ENCODE peak calls at places on chromosomes 11 and 22, in seven cellular contexts. O, Z, W, V, D, Y and K are unnamed samples.

GRCh38 chr11:18452927-18453326 is 2.7 kb upstream of the LDHAL6A start:
- DNase-seq in Y (no peak), Z (no peak), O (peak), W (peak), D (no peak), V (no peak), K (no peak)

GRCh38 chr11:48019230-48019584 is 38.8 kb downstream of the PTPRJ start:
- DNase-seq in V (no peak), Y (no peak), Z (no peak), O (no peak), D (no peak), W (no peak), K (no peak)

GRCh38 chr11:69702239-69702668 is 1.6 kb downstream of the FGF19 start:
- DNase-seq in D (no peak), Z (no peak), Y (no peak), W (no peak), V (no peak), O (no peak), K (no peak)

GRCh38 chr11:7533199-7534029 is 19.6 kb downstream of the PPFIBP2 start:
- DNase-seq in W (no peak), V (no peak), Z (no peak), D (no peak), O (no peak), Y (no peak), K (no peak)

GRCh38 chr22:41922336-41922735 is 4.3 kb downstream of the TNFRSF13C start:
- DNase-seq in W (no peak), O (no peak), V (no peak), Y (no peak), Z (no peak), D (no peak), K (no peak)

GRCh38 chr22:38873469-38874411 is 1.7 kb upstream of the CBX6 start:
- DNase-seq in W (no peak), O (no peak), V (no peak), Z (no peak), D (no peak), Y (peak), K (no peak)

GRCh38 chr11:62666259-62666926 is 1.3 kb downstream of the CSKMT start:
- DNase-seq in W (no peak), Z (no peak), O (no peak), D (no peak), Y (no peak), V (peak), K (no peak)

GRCh38 chr22:42452456-42452855 is 20.3 kb upstream of the NFAM1 start:
- DNase-seq in Z (no peak), D (no peak), Y (no peak), W (no peak), O (no peak), V (no peak), K (no peak)

GRCh38 chr11:45913942-45914635 is 3.6 kb downstream of the PEX16 start:
- DNase-seq in V (no peak), W (no peak), Y (no peak), D (no peak), Z (no peak), O (no peak), K (no peak)

GRCh38 chr11:70271635-70271953 is 1.1 kb downstream of the PPFIA1 start:
- DNase-seq in Z (no peak), V (no peak), W (no peak), D (no peak), O (no peak), Y (no peak), K (no peak)

GRCh38 chr11:61969838-61970452 is 2.5 kb upstream of the FTH1 start:
- DNase-seq in O (peak), Z (no peak), Y (no peak), D (peak), W (peak), V (peak), K (no peak)

GRCh38 chr11:77091146-77091940 is 11.3 kb upstream of the OMP start:
- DNase-seq in W (peak), D (peak), V (peak), O (peak), Y (peak), Z (no peak), K (peak)

GRCh38 chr11:94909371-94909820 is 64.0 kb downstream of the CWC15 start:
- DNase-seq in W (no peak), D (no peak), O (peak), Z (no peak), V (peak), Y (no peak), K (no peak)

GRCh38 chr11:73983764-73984543 is 1.3 kb upstream of the UCP2 start:
- DNase-seq in O (no peak), D (peak), W (no peak), Y (no peak), V (peak), Z (no peak), K (no peak)

GRCh38 chr22:20465759-20466077 is 28.1 kb upstream of the SCARF2 start:
- DNase-seq in V (no peak), Y (no peak), W (no peak), Z (no peak), O (no peak), D (no peak), K (no peak)